ENCODE peak calls at places on chromosomes 1 and 21, in seven cellular contexts. J is HCT116, I is SK-N-SH, Y is H1, D is HepG2, B is K562, F is GM12878. O is an unnamed sample.

GRCh38 chr21:45202344-45202743 is 85.4 kb downstream of the POFUT2 start:
- DNase-seq in F (no peak), D (no peak), I (no peak), B (no peak), J (no peak), Y (no peak), O (no peak)

GRCh38 chr1:217982711-217983405 is 302.2 kb upstream of the RRP15 start:
- DNase-seq in F (no peak), J (no peak), I (no peak), Y (no peak), B (no peak), D (no peak), O (no peak)

GRCh38 chr1:110056776-110057175 is 13.7 kb downstream of the ALX3 start:
- DNase-seq in B (no peak), D (no peak), J (no peak), I (no peak), Y (no peak), F (no peak), O (no peak)

GRCh38 chr1:221804303-221804702 is 62.4 kb upstream of the DUSP10 start:
- DNase-seq in Y (no peak), F (no peak), J (no peak), I (no peak), B (no peak), D (no peak), O (no peak)

GRCh38 chr1:59505596-59506028 is 208.7 kb downstream of the FGGY start:
- DNase-seq in F (no peak), Y (no peak), I (no peak), J (no peak), D (no peak), B (no peak), O (no peak)

GRCh38 chr1:59333626-59334277 is 36.9 kb downstream of the FGGY start:
- DNase-seq in I (no peak), B (no peak), Y (no peak), F (no peak), J (no peak), D (no peak), O (no peak)

GRCh38 chr1:77143529-77144121 is 75.6 kb downstream of the PIGK start:
- DNase-seq in Y (no peak), D (no peak), F (no peak), J (no peak), I (peak), B (no peak), O (peak)

GRCh38 chr1:30846587-30846986 is 62.0 kb downstream of the SDC3 start:
- DNase-seq in Y (no peak), B (no peak), J (no peak), F (no peak), I (no peak), D (no peak), O (no peak)

GRCh38 chr1:216175714-216176113 is 247.5 kb downstream of the USH2A start:
- DNase-seq in D (no peak), I (no peak), J (no peak), B (no peak), F (no peak), Y (peak), O (no peak)

GRCh38 chr1:116847688-116848531 is 61.8 kb upstream of the PTGFRN start:
- DNase-seq in D (no peak), B (no peak), J (no peak), F (no peak), Y (no peak), I (no peak), O (no peak)

GRCh38 chr1:25435315-25436103 is 4.8 kb downstream of the MACO1 start:
- DNase-seq in Y (no peak), J (no peak), I (no peak), B (no peak), D (no peak), F (peak), O (no peak)

GRCh38 chr1:110466646-110467280 is 15.8 kb downstream of the PROK1 start:
- DNase-seq in D (no peak), I (no peak), Y (no peak), B (no peak), F (no peak), J (no peak), O (no peak)

GRCh38 chr1:113515498-113515897 is 125.2 kb downstream of the MAGI3 start:
- DNase-seq in Y (no peak), J (no peak), B (no peak), D (no peak), I (no peak), F (no peak), O (no peak)

GRCh38 chr1:176950736-176951308 is 213.7 kb downstream of the ASTN1 start:
- DNase-seq in D (no peak), I (no peak), Y (no peak), B (no peak), F (no peak), J (no peak), O (no peak)

GRCh38 chr1:11145741-11146140 is 43.4 kb upstream of the ANGPTL7 start:
- DNase-seq in J (no peak), F (no peak), Y (no peak), D (no peak), I (no peak), B (no peak), O (no peak)

GRCh38 chr1:88595355-88595754 is 88.7 kb upstream of the PKN2 start:
- DNase-seq in Y (no peak), J (peak), F (peak), I (no peak), D (peak), B (peak), O (peak)

GRCh38 chr1:22387888-22388564 is 63.6 kb upstream of the ZBTB40 start:
- DNase-seq in B (no peak), D (no peak), Y (no peak), J (no peak), I (no peak), F (no peak), O (no peak)

GRCh38 chr1:175332515-175332914 is 139.9 kb upstream of the KIAA0040 start:
- DNase-seq in F (no peak), D (no peak), J (no peak), I (no peak), B (no peak), Y (no peak), O (no peak)
- TF ChIP-seq JUND in F (no peak), D (no peak), J (no peak), I (no peak), B (no peak), Y (no peak), O (no peak)

GRCh38 chr1:99571092-99571734 is 74.7 kb upstream of the PALMD start:
- DNase-seq in B (no peak), F (no peak), D (no peak), J (no peak), Y (no peak), I (no peak), O (no peak)

GRCh38 chr1:99561952-99562351 is 84.0 kb upstream of the PALMD start:
- DNase-seq in I (no peak), J (no peak), B (no peak), F (no peak), D (no peak), Y (no peak), O (no peak)

GRCh38 chr1:99570486-99571089 is 75.3 kb upstream of the PALMD start:
- DNase-seq in Y (no peak), J (no peak), F (no peak), D (no peak), B (no peak), I (no peak), O (no peak)

GRCh38 chr1:99565606-99566289 is 80.2 kb upstream of the PALMD start:
- DNase-seq in Y (no peak), I (no peak), F (no peak), J (no peak), D (peak), B (no peak), O (no peak)

GRCh38 chr1:99566290-99567021 is 79.5 kb upstream of the PALMD start:
- DNase-seq in I (no peak), B (no peak), Y (no peak), D (peak), F (no peak), J (no peak), O (no peak)
- TF ChIP-seq JUND in I (no peak), B (no peak), Y (no peak), D (peak), F (no peak), J (no peak), O (no peak)

GRCh38 chr1:68384321-68384813 is 65.4 kb downstream of the RPE65 start:
- DNase-seq in J (peak), I (no peak), Y (peak), F (no peak), D (peak), B (no peak), O (no peak)

GRCh38 chr1:68383092-68383491 is 66.7 kb downstream of the RPE65 start:
- DNase-seq in J (peak), B (no peak), I (no peak), D (no peak), F (no peak), Y (no peak), O (no peak)

GRCh38 chr1:68379085-68379478 is 70.7 kb downstream of the RPE65 start:
- DNase-seq in J (no peak), I (no peak), Y (no peak), D (no peak), B (no peak), F (no peak), O (no peak)

GRCh38 chr1:68384872-68385390 is 64.8 kb downstream of the RPE65 start:
- DNase-seq in B (no peak), J (peak), I (no peak), Y (no peak), D (no peak), F (no peak), O (no peak)
- TF ChIP-seq JUND in B (no peak), J (peak), I (peak), Y (no peak), D (no peak), F (no peak), O (no peak)

DNA sequence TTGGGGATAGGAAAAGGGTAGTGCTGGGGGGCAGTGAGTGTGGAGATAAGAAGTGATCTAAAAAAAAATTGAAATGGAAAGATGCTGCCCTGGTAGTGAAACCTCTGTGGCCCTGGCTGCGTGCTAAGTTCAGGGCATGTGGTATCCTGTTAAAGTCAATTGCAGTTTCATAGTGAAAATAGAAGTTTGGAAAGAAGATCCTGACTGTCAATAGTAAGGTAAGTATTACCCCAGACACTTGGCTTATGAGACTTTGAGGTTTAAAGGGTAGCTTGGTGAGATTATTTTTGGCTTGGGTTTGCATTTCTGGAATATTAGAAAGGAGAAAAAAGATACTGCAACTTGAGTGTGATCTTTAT is 6.8 kb downstream of the ARID1A start:
- DNase-seq in F (no peak), Y (no peak), I (no peak), D (no peak), B (no peak), J (no peak), O (no peak)
- TF ChIP-seq JUND in F (no peak), Y (no peak), I (no peak), D (no peak), B (no peak), J (no peak), O (no peak)

DNA sequence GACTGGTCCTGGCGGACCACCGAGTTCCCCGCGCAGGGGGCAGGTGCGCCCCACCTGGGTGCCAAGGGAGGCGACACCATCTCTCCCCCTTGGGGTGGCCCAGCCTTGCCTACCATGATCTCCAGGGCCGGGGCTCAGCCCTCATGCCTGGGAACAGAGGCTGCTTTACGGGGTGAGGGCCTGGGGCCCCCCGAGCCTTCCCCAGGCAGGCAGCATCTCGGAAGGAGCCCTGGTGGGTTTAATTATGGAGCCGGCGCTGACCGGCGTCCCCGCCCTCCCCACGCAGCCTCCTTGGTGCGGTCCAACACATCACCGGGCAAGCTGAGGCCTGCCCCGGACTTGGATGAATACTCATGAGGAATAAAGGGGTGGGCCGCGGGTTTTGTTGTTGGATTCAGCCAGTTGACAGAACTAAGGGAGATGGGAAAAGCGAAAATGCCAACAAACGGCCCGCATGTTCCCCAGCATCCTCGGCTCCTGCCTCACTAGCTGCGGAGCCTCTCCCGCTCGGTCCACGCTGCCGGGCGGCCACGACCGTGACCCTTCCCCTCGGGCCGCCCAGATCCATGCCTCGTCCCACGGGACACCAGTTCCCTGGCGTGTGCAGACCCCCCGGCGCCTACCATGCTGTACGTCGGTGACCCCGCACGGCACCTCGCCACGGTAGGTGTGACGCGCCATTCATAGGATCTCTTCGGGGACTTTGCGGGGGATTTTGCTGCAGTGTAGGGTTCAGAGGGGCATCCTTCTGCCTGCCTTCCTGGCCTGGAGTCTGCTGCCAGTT is 38.2 kb downstream of the TP73 start:
- DNase-seq in B (no peak), J (no peak), D (no peak), Y (no peak), I (no peak), F (no peak), O (no peak)
- TF ChIP-seq JUND in B (no peak), J (no peak), D (no peak), Y (no peak), I (no peak), F (no peak), O (no peak)

GRCh38 chr1:213135572-213135971 is 84.5 kb downstream of the RPS6KC1 start:
- DNase-seq in D (no peak), B (no peak), Y (no peak), I (no peak), F (no peak), J (no peak), O (peak)

GRCh38 chr1:213136190-213136917 is 85.3 kb downstream of the RPS6KC1 start:
- DNase-seq in Y (no peak), B (no peak), I (no peak), J (no peak), F (no peak), D (peak), O (no peak)

GRCh38 chr1:213127074-213127473 is 76.0 kb downstream of the RPS6KC1 start:
- DNase-seq in F (no peak), B (no peak), Y (no peak), J (no peak), I (no peak), D (no peak), O (no peak)

GRCh38 chr1:213131851-213132655 is 81.0 kb downstream of the RPS6KC1 start:
- DNase-seq in J (no peak), B (no peak), D (peak), F (no peak), Y (no peak), I (no peak), O (no peak)
- TF ChIP-seq JUND in J (no peak), B (no peak), D (no peak), F (no peak), Y (no peak), I (no peak), O (no peak)

GRCh38 chr1:95640746-95641145 is 406.7 kb downstream of the RWDD3 start:
- DNase-seq in F (no peak), I (peak), D (peak), B (no peak), J (no peak), Y (no peak), O (no peak)

GRCh38 chr1:95641386-95641785 is 407.4 kb downstream of the RWDD3 start:
- DNase-seq in I (no peak), Y (no peak), J (no peak), F (no peak), D (peak), B (no peak), O (no peak)

GRCh38 chr1:95636897-95637296 is 402.9 kb downstream of the RWDD3 start:
- DNase-seq in Y (no peak), D (no peak), I (peak), B (no peak), J (no peak), F (no peak), O (no peak)

GRCh38 chr1:95642035-95642434 is 408.0 kb downstream of the RWDD3 start:
- DNase-seq in J (no peak), B (no peak), F (no peak), Y (no peak), D (no peak), I (no peak), O (no peak)
- TF ChIP-seq JUND in J (no peak), B (no peak), F (no peak), Y (no peak), D (no peak), I (no peak), O (no peak)

DNA sequence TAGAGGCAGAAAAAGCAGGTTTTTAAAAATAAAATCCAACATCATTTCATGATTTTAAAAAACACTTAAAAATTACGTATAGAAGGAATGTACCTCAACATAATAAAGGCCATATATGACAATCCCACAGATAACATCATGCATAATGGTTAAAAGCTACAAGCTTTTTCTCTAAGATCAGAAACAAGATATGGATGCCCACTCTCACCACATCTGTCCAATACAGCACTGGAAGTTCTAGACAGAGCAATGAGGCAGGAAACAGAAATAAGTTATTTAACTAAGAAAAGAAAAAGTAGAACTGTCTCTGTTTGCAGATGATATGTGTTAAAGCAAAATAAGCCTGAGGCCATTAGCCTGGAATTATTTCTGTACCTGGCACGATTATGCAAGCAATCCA is 96.3 kb downstream of the UCHL5 start:
- DNase-seq in F (no peak), J (no peak), D (no peak), Y (no peak), B (no peak), I (no peak), O (no peak)
- TF ChIP-seq JUND in F (no peak), J (no peak), D (no peak), Y (no peak), B (no peak), I (no peak), O (no peak)

DNA sequence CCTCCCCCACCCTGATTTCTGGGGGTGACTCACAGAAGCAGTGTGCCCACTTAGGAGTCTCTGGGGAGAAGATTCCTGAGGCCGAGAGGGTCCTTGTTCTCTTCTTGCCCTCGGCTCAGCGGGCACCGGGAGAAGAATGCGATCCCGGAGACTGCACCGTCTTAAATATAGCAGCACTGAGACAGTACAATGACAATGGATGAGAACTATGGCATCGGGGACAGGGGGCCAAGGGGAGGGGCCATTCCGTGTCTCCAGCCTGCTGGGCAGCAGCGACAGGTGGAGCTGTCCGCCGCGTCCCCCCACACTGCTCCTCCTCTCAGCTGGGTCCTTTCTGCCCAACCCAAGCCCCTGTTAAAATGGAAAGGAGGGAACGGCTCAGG is at the start of gene MYOM3:
- DNase-seq in F (no peak), I (no peak), J (no peak), Y (no peak), B (no peak), D (no peak), O (no peak)
- TF ChIP-seq JUND in F (no peak), I (no peak), J (no peak), Y (no peak), B (no peak), D (no peak), O (no peak)

DNA sequence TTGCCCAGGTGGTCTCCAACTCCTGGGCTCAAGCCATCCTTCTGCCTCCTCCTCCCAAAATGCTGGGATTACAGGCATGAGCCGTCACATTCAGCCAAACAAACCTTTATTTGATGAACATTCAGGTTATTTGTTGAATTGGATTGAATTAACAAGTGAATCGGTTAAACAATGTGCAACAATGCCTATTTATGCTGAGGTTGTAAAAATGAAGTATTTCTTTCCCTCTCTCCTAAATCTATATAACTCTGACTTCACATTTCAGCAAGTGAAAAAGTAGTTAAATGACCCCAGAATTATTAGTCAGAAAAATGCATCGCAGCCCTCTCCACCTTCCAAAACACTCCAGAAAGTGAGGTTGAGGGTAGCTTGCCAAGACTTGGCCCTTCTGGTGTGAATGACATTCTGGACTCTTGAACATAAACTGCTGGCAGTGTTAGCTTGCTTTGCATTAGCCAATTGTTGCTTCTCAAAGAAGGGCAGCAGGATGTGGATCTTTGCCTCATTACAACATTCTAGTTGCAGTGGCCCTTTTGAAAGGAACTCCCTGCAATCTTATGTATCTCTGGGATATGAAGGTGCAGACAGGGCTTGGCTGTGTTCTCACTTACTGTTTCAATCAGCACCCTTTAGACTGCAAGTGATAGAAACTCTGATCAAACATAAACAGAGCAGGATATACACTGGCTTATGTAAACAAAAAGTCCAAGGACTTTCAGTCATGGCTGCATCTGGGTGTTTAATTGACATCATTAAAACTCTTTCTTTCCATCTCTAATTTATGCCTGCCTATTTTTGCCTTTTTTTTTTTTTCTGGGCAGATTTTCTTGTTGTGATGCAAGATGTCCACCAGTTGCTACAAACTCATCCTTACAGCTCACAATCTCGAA is 22.4 kb downstream of the EDN2 start:
- DNase-seq in D (peak), Y (no peak), J (no peak), F (no peak), I (no peak), B (no peak), O (no peak)
- TF ChIP-seq JUND in D (no peak), Y (no peak), J (no peak), F (no peak), I (no peak), B (no peak), O (no peak)

O was measured in T47D.